ENCODE peak calls at places on chromosomes 5 and 9, in six cellular contexts. One of them, this sample, is unnamed. For H3K27me3, the result is how much of the 10 kb centered on the place peaks cover.

GRCh38 chr5:90802695-90803317 is 244.2 kb downstream of the ADGRV1 start:
- DNase-seq in cardiac muscle cell: peak
- DNase-seq in dorsolateral prefrontal cortex: peak
- DNase-seq in upper lobe of right lung: no peak
- DNase-seq in endodermal cell: peak
- DNase-seq in AG04450: no peak
- DNase-seq in this sample: no peak

GRCh38 chr5:151094054-151094858 is 13.4 kb upstream of the TNIP1 start:
- DNase-seq in cardiac muscle cell: peak
- DNase-seq in AG04450: no peak
- DNase-seq in dorsolateral prefrontal cortex: no peak
- DNase-seq in endodermal cell: peak
- DNase-seq in upper lobe of right lung: no peak
- DNase-seq in this sample: peak

GRCh38 chr9:128456613-128457061 is 831 bp downstream of the ODF2 start:
- DNase-seq in AG04450: no peak
- DNase-seq in cardiac muscle cell: peak
- DNase-seq in upper lobe of right lung: peak
- DNase-seq in endodermal cell: peak
- DNase-seq in dorsolateral prefrontal cortex: peak
- DNase-seq in this sample: peak

GRCh38 chr5:83145241-83145640 is 67.9 kb downstream of the XRCC4 start:
- DNase-seq in upper lobe of right lung: no peak
- DNase-seq in endodermal cell: no peak
- DNase-seq in dorsolateral prefrontal cortex: no peak
- DNase-seq in AG04450: no peak
- DNase-seq in cardiac muscle cell: no peak
- DNase-seq in this sample: no peak

GRCh38 chr5:168162464-168162863 is 129.0 kb upstream of the WWC1 start:
- DNase-seq in upper lobe of right lung: no peak
- DNase-seq in dorsolateral prefrontal cortex: no peak
- DNase-seq in AG04450: no peak
- DNase-seq in endodermal cell: no peak
- DNase-seq in cardiac muscle cell: peak
- DNase-seq in this sample: no peak

GRCh38 chr5:159971931-159972461 is 36.9 kb upstream of the TTC1 start:
- DNase-seq in AG04450: no peak
- DNase-seq in cardiac muscle cell: peak
- DNase-seq in upper lobe of right lung: peak
- DNase-seq in endodermal cell: peak
- DNase-seq in dorsolateral prefrontal cortex: no peak
- DNase-seq in this sample: no peak

GRCh38 chr9:20782289-20782688 is 98.2 kb downstream of the FOCAD start:
- DNase-seq in upper lobe of right lung: no peak
- DNase-seq in endodermal cell: no peak
- DNase-seq in cardiac muscle cell: no peak
- DNase-seq in dorsolateral prefrontal cortex: no peak
- DNase-seq in AG04450: no peak
- DNase-seq in this sample: no peak

GRCh38 chr9:92590386-92590785 is 54.6 kb upstream of the ECM2 start:
- DNase-seq in cardiac muscle cell: peak
- DNase-seq in endodermal cell: no peak
- DNase-seq in AG04450: no peak
- DNase-seq in dorsolateral prefrontal cortex: no peak
- DNase-seq in upper lobe of right lung: no peak
- DNase-seq in this sample: no peak

GRCh38 chr9:71509054-71509453 is 259.3 kb downstream of the CEMIP2 start:
- DNase-seq in AG04450: no peak
- DNase-seq in endodermal cell: no peak
- DNase-seq in cardiac muscle cell: no peak
- DNase-seq in dorsolateral prefrontal cortex: no peak
- DNase-seq in upper lobe of right lung: no peak
- DNase-seq in this sample: no peak

GRCh38 chr9:127970401-127971313 is 10.1 kb downstream of the EEIG1 start:
- DNase-seq in dorsolateral prefrontal cortex: no peak
- DNase-seq in AG04450: no peak
- DNase-seq in endodermal cell: no peak
- DNase-seq in cardiac muscle cell: no peak
- DNase-seq in upper lobe of right lung: no peak
- DNase-seq in this sample: peak

GRCh38 chr5:82160948-82161347 is 117.2 kb downstream of the RPS23 start:
- DNase-seq in cardiac muscle cell: no peak
- DNase-seq in upper lobe of right lung: no peak
- DNase-seq in endodermal cell: no peak
- DNase-seq in AG04450: no peak
- DNase-seq in dorsolateral prefrontal cortex: no peak
- DNase-seq in this sample: no peak

GRCh38 chr9:76371901-76372300 is 22.3 kb downstream of the RFK start:
- DNase-seq in upper lobe of right lung: no peak
- DNase-seq in cardiac muscle cell: peak
- DNase-seq in endodermal cell: no peak
- DNase-seq in dorsolateral prefrontal cortex: no peak
- DNase-seq in AG04450: peak
- DNase-seq in this sample: no peak

GRCh38 chr9:114385412-114386181 is 2.2 kb downstream of the AKNA start:
- DNase-seq in cardiac muscle cell: peak
- DNase-seq in AG04450: peak
- DNase-seq in upper lobe of right lung: peak
- DNase-seq in endodermal cell: no peak
- DNase-seq in dorsolateral prefrontal cortex: no peak
- DNase-seq in this sample: peak

GRCh38 chr5:88674262-88675158 is 208.5 kb downstream of the MEF2C start:
- DNase-seq in AG04450: no peak
- DNase-seq in dorsolateral prefrontal cortex: peak
- DNase-seq in endodermal cell: peak
- DNase-seq in cardiac muscle cell: peak
- DNase-seq in upper lobe of right lung: peak
- DNase-seq in this sample: no peak

GRCh38 chr5:134092875-134093274 is 21.6 kb upstream of the TCF7 start:
- DNase-seq in AG04450: no peak
- DNase-seq in endodermal cell: no peak
- DNase-seq in dorsolateral prefrontal cortex: no peak
- DNase-seq in upper lobe of right lung: no peak
- DNase-seq in cardiac muscle cell: no peak
- DNase-seq in this sample: no peak

GRCh38 chr9:70534058-70534457 is 119.6 kb upstream of the KLF9 start:
- DNase-seq in AG04450: no peak
- DNase-seq in cardiac muscle cell: peak
- DNase-seq in upper lobe of right lung: no peak
- DNase-seq in endodermal cell: no peak
- DNase-seq in dorsolateral prefrontal cortex: no peak
- DNase-seq in this sample: no peak

GRCh38 chr5:11230890-11231289 is 469.9 kb upstream of the DAP start:
- DNase-seq in endodermal cell: no peak
- DNase-seq in dorsolateral prefrontal cortex: no peak
- DNase-seq in upper lobe of right lung: no peak
- DNase-seq in AG04450: no peak
- DNase-seq in cardiac muscle cell: no peak
- DNase-seq in this sample: no peak

GRCh38 chr5:152978141-152978835 is 512.2 kb upstream of the GRIA1 start:
- DNase-seq in AG04450: no peak
- DNase-seq in endodermal cell: no peak
- DNase-seq in cardiac muscle cell: no peak
- DNase-seq in dorsolateral prefrontal cortex: no peak
- DNase-seq in upper lobe of right lung: no peak
- DNase-seq in this sample: no peak

GRCh38 chr9:109919736-109920408 is 139.9 kb downstream of the PALM2AKAP2 start:
- DNase-seq in endodermal cell: no peak
- DNase-seq in dorsolateral prefrontal cortex: no peak
- DNase-seq in cardiac muscle cell: no peak
- DNase-seq in AG04450: no peak
- DNase-seq in upper lobe of right lung: no peak
- DNase-seq in this sample: no peak

GRCh38 chr5:74179183-74179582 is 461.3 kb downstream of the ENC1 start:
- DNase-seq in AG04450: peak
- DNase-seq in endodermal cell: no peak
- DNase-seq in cardiac muscle cell: peak
- DNase-seq in dorsolateral prefrontal cortex: no peak
- DNase-seq in upper lobe of right lung: no peak
- DNase-seq in this sample: no peak

GRCh38 chr5:111762895-111763294 is 5.9 kb upstream of the NREP start:
- DNase-seq in dorsolateral prefrontal cortex: no peak
- DNase-seq in cardiac muscle cell: peak
- DNase-seq in AG04450: no peak
- DNase-seq in upper lobe of right lung: no peak
- DNase-seq in endodermal cell: no peak
- DNase-seq in this sample: no peak

GRCh38 chr5:32030226-32030625 is 143.9 kb downstream of the GOLPH3 start:
- DNase-seq in AG04450: no peak
- DNase-seq in cardiac muscle cell: no peak
- DNase-seq in upper lobe of right lung: no peak
- DNase-seq in dorsolateral prefrontal cortex: no peak
- DNase-seq in endodermal cell: no peak
- DNase-seq in this sample: no peak

GRCh38 chr5:177478711-177479646 is 5.5 kb upstream of the DBN1 start:
- DNase-seq in upper lobe of right lung: peak
- DNase-seq in cardiac muscle cell: peak
- DNase-seq in endodermal cell: peak
- DNase-seq in AG04450: no peak
- DNase-seq in dorsolateral prefrontal cortex: no peak
- DNase-seq in this sample: no peak

GRCh38 chr5:32400394-32400793 is 44.1 kb downstream of the ZFR start:
- DNase-seq in cardiac muscle cell: no peak
- DNase-seq in endodermal cell: no peak
- DNase-seq in dorsolateral prefrontal cortex: no peak
- DNase-seq in AG04450: no peak
- DNase-seq in upper lobe of right lung: no peak
- DNase-seq in this sample: no peak

GRCh38 chr5:99646011-99646647 is 717.3 kb upstream of the CHD1 start:
- DNase-seq in upper lobe of right lung: no peak
- DNase-seq in AG04450: no peak
- DNase-seq in cardiac muscle cell: no peak
- DNase-seq in endodermal cell: peak
- DNase-seq in dorsolateral prefrontal cortex: no peak
- DNase-seq in this sample: no peak

GRCh38 chr5:123756325-123756664 is 244.3 kb downstream of the CSNK1G3 start:
- DNase-seq in dorsolateral prefrontal cortex: no peak
- DNase-seq in AG04450: no peak
- DNase-seq in upper lobe of right lung: no peak
- DNase-seq in endodermal cell: no peak
- DNase-seq in cardiac muscle cell: peak
- DNase-seq in this sample: no peak

GRCh38 chr9:89234636-89235035 is 56.0 kb upstream of the SHC3 start:
- DNase-seq in upper lobe of right lung: peak
- DNase-seq in cardiac muscle cell: peak
- DNase-seq in AG04450: no peak
- DNase-seq in dorsolateral prefrontal cortex: no peak
- DNase-seq in endodermal cell: peak
- DNase-seq in this sample: no peak
- TF ChIP-seq CTCF in upper lobe of right lung: no peak
- TF ChIP-seq CTCF in cardiac muscle cell: peak
- TF ChIP-seq CTCF in AG04450: peak
- TF ChIP-seq CTCF in dorsolateral prefrontal cortex: no peak
- TF ChIP-seq CTCF in endodermal cell: peak
- TF ChIP-seq CTCF in this sample: no peak

DNA sequence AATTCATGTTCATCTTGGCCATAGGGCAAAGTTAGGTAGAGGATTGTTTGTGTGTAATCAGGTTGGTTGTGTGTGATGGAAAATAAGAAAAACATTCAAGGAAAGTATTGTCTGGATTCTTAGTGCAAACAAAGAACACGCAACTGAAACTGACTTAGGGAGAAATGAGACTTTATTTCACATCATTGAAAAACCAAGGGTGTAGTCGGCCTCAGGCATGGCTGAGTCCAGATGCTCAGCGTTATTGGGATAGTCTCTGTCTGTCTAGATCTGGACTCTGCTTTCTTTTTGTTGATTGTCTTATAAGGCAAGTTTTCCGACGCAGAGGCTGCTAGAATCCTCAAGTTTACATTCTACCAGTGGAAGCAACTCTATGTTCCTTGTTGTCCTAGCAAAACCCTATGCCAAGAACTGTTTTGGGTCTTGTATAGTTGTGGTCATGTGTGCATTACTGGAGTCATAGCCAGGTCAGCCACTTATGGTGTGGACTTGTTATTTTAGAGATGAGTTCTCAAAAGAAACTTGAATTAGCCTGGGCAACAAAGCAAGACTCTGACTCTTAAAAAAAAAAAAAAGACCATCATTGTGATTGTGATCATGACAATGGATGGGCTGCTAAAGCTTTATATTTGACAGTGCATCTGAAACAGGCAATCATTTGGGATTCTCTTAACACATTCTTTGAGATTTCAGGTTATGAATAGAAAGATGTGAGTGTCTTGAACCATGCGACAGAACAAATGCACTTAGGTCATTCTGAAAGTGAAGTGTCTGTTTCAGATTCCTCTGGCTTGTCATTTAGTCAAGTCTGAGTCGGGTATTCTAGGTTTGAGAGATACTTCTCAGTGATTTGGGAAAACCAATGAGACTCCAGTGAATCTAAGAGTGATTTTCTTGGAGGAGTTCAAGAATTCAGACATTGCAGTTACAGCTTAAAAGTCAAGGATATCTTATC is 82.6 kb downstream of the DOCK2 start:
- DNase-seq in dorsolateral prefrontal cortex: no peak
- DNase-seq in cardiac muscle cell: no peak
- DNase-seq in upper lobe of right lung: no peak
- DNase-seq in AG04450: no peak
- DNase-seq in endodermal cell: no peak
- DNase-seq in this sample: no peak
- H3K27me3 ChIP-seq in dorsolateral prefrontal cortex: under half
- H3K27me3 ChIP-seq in cardiac muscle cell: under half
- H3K27me3 ChIP-seq in upper lobe of right lung: under half
- H3K27me3 ChIP-seq in AG04450: under half
- H3K27me3 ChIP-seq in endodermal cell: under half
- H3K27me3 ChIP-seq in this sample: under half

GRCh38 chr5:139812836-139813805 is 17.5 kb downstream of the PSD2 start:
- DNase-seq in dorsolateral prefrontal cortex: no peak
- DNase-seq in endodermal cell: no peak
- DNase-seq in AG04450: no peak
- DNase-seq in cardiac muscle cell: no peak
- DNase-seq in upper lobe of right lung: peak
- DNase-seq in this sample: no peak
- TF ChIP-seq CTCF in dorsolateral prefrontal cortex: no peak
- TF ChIP-seq CTCF in endodermal cell: no peak
- TF ChIP-seq CTCF in AG04450: no peak
- TF ChIP-seq CTCF in cardiac muscle cell: no peak
- TF ChIP-seq CTCF in upper lobe of right lung: no peak
- TF ChIP-seq CTCF in this sample: no peak

GRCh38 chr9:105502276-105502675 is 54.4 kb downstream of the FSD1L start:
- DNase-seq in cardiac muscle cell: no peak
- DNase-seq in AG04450: peak
- DNase-seq in dorsolateral prefrontal cortex: no peak
- DNase-seq in upper lobe of right lung: no peak
- DNase-seq in endodermal cell: no peak
- DNase-seq in this sample: no peak

GRCh38 chr9:105501414-105501813 is 53.6 kb downstream of the FSD1L start:
- DNase-seq in AG04450: no peak
- DNase-seq in upper lobe of right lung: no peak
- DNase-seq in dorsolateral prefrontal cortex: no peak
- DNase-seq in endodermal cell: no peak
- DNase-seq in cardiac muscle cell: no peak
- DNase-seq in this sample: no peak

GRCh38 chr9:105497704-105498103 is 49.9 kb downstream of the FSD1L start:
- DNase-seq in upper lobe of right lung: no peak
- DNase-seq in AG04450: no peak
- DNase-seq in dorsolateral prefrontal cortex: no peak
- DNase-seq in cardiac muscle cell: no peak
- DNase-seq in endodermal cell: no peak
- DNase-seq in this sample: no peak

GRCh38 chr9:105503873-105504272 is 54.1 kb upstream of the FKTN start:
- DNase-seq in upper lobe of right lung: no peak
- DNase-seq in cardiac muscle cell: peak
- DNase-seq in AG04450: no peak
- DNase-seq in dorsolateral prefrontal cortex: no peak
- DNase-seq in endodermal cell: no peak
- DNase-seq in this sample: no peak

GRCh38 chr9:105500108-105500766 is 52.4 kb downstream of the FSD1L start:
- DNase-seq in AG04450: no peak
- DNase-seq in upper lobe of right lung: no peak
- DNase-seq in dorsolateral prefrontal cortex: no peak
- DNase-seq in endodermal cell: no peak
- DNase-seq in cardiac muscle cell: peak
- DNase-seq in this sample: no peak
- H3K27me3 ChIP-seq in AG04450: under half
- H3K27me3 ChIP-seq in upper lobe of right lung: under half
- H3K27me3 ChIP-seq in dorsolateral prefrontal cortex: under half
- H3K27me3 ChIP-seq in endodermal cell: under half
- H3K27me3 ChIP-seq in cardiac muscle cell: under half
- H3K27me3 ChIP-seq in this sample: under half